ENCODE peak calls at places on chromosomes 13 and 19, in nine cellular contexts. G, Y, C, T, J, B, X, D and R are unnamed samples.

GRCh38 chr19:12984683-12985048 is 10.6 kb upstream of the NFIX start:
- DNase-seq in G (no peak), Y (peak), C (no peak), T (no peak), J (no peak), B (no peak), X (no peak), D (no peak), R (no peak)

GRCh38 chr19:16911046-16911445 is 22.2 kb downstream of the F2RL3 start:
- DNase-seq in G (no peak), Y (no peak), C (no peak), T (no peak), J (no peak), B (no peak), X (no peak), D (no peak), R (no peak)

GRCh38 chr19:52492201-52492960 is 35.1 kb upstream of the ZNF808 start:
- DNase-seq in G (no peak), Y (peak), C (no peak), T (no peak), J (no peak), B (no peak), X (peak), D (no peak), R (no peak)

GRCh38 chr13:35388979-35389378 is 87.5 kb downstream of the MAB21L1 start:
- DNase-seq in G (peak), Y (no peak), C (peak), T (peak), J (peak), B (no peak), X (no peak), D (no peak), R (no peak)

GRCh38 chr13:106176103-106176502 is 359.4 kb downstream of the EFNB2 start:
- DNase-seq in G (peak), Y (no peak), C (peak), T (peak), J (peak), B (no peak), X (no peak), D (no peak), R (no peak)

GRCh38 chr13:40993119-40993518 is 26.0 kb downstream of the ELF1 start:
- DNase-seq in G (no peak), Y (peak), C (peak), T (peak), J (no peak), B (no peak), X (no peak), D (no peak), R (no peak)

GRCh38 chr19:17616961-17617806 is 61.7 kb downstream of the COLGALT1 start:
- DNase-seq in G (peak), Y (peak), C (no peak), T (no peak), J (peak), B (no peak), X (no peak), D (no peak), R (no peak)

GRCh38 chr13:39401091-39401647 is 201.8 kb downstream of the LHFPL6 start:
- DNase-seq in G (no peak), Y (no peak), C (no peak), T (no peak), J (no peak), B (no peak), X (no peak), D (no peak), R (no peak)

GRCh38 chr13:44668707-44669106 is 92.6 kb upstream of the TSC22D1 start:
- DNase-seq in G (peak), Y (no peak), C (peak), T (no peak), J (peak), B (no peak), X (no peak), D (no peak), R (no peak)
- H3K4me3 ChIP-seq in G (no peak), Y (no peak), C (no peak), T (no peak), J (no peak), B (no peak), X (no peak), D (no peak), R (no peak)

DNA sequence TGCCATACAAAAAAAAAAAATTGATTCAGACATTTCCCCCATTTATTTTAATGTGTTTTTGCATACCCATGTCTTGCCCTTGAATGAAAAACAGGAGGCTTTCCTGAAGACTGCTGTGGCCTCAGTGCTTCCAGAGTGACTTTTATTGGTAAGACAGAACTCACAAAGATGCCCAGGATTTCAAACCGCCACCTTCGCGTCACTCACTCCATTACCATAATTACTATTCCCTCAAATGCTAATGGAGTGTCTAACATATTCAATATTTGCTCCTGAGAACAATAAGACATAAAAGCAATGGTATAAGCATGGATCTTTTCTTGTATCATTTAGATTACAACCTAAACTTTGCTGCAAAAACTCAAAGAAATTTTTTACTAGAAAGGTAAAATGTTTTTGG is 282.2 kb upstream of the SOX21 start:
- DNase-seq in G (no peak), Y (no peak), C (no peak), T (no peak), J (no peak), B (no peak), X (no peak), D (no peak), R (no peak)
- H3K4me3 ChIP-seq in G (no peak), Y (no peak), C (no peak), T (no peak), J (no peak), B (no peak), X (no peak), D (no peak), R (no peak)

GRCh38 chr19:48418317-48419064 is 25.0 kb downstream of the GRIN2D start:
- DNase-seq in G (peak), Y (no peak), C (peak), T (peak), J (peak), B (no peak), X (no peak), D (no peak), R (no peak)

GRCh38 chr19:48417436-48417835 is 24.0 kb downstream of the GRIN2D start:
- DNase-seq in G (no peak), Y (no peak), C (no peak), T (no peak), J (no peak), B (no peak), X (no peak), D (no peak), R (no peak)

GRCh38 chr19:48415395-48415794 is 21.9 kb downstream of the GRIN2D start:
- DNase-seq in G (peak), Y (peak), C (peak), T (peak), J (peak), B (peak), X (peak), D (no peak), R (peak)

GRCh38 chr19:48415869-48416268 is 22.4 kb downstream of the GRIN2D start:
- DNase-seq in G (no peak), Y (no peak), C (no peak), T (no peak), J (no peak), B (no peak), X (no peak), D (no peak), R (no peak)

GRCh38 chr19:48413879-48414623 is 20.6 kb downstream of the GRIN2D start:
- DNase-seq in G (no peak), Y (no peak), C (no peak), T (peak), J (peak), B (no peak), X (peak), D (no peak), R (no peak)
- H3K4me3 ChIP-seq in G (no peak), Y (no peak), C (no peak), T (no peak), J (no peak), B (no peak), X (no peak), D (no peak), R (no peak)

DNA sequence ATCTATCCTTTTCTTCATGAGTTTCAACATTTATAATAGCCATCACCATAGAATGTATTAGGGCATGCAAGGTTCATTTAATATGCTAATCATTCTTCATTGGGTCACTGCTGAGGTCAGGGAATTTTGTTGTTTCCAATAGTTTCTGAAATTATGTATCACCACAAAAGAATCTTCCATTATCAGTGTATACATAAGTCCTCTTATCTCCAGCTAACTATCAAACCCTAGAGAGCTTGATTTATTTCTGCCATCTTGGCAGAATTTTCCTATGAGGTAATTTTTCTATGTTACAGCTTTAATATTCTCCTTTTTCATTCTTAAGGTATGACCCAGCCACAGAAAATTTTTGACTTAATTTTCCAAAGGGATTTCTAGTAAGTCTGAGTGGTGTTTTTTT is 415.0 kb upstream of the SLITRK1 start:
- DNase-seq in G (no peak), Y (no peak), C (no peak), T (no peak), J (peak), B (no peak), X (no peak), D (no peak), R (no peak)
- H3K4me3 ChIP-seq in G (no peak), Y (no peak), C (no peak), T (no peak), J (no peak), B (no peak), X (no peak), D (no peak), R (no peak)

GRCh38 chr19:21569497-21569870 is 64.1 kb downstream of the ZNF429 start:
- DNase-seq in G (peak), Y (peak), C (no peak), T (no peak), J (no peak), B (no peak), X (peak), D (no peak), R (no peak)
- H3K4me3 ChIP-seq in G (no peak), Y (peak), C (no peak), T (no peak), J (peak), B (no peak), X (no peak), D (no peak), R (no peak)

DNA sequence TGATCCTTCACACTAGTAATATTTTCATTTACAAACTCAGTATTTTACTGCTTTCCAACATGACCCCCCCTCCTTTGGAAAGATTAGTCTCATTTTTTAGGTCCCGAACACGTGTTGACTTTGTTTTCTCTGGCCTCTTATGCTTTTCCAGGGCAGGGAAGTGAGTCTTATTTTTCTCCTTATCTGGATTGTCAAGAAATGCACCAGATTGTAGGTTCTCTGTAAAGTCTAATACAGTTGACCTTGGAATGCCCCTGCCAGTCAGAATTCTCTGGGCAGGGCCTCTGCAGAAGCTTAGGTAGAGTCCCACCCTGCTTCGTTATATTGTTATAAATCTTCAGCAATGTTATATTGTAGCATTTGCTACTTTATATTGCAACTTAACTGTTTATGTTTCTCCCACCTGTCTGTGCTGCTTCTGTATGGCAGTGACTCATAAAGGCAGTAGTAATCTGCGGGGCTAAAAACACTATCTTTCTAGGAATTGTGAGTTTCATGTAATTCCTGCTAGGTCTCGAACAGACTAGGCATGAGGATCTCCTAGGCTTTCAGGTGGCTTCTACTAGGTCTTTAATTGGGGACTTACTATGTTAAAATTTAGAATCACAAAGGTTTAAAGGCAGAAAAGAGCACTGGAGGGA is 2.0 kb downstream of the TDRD3 start:
- DNase-seq in G (peak), Y (no peak), C (peak), T (no peak), J (peak), B (no peak), X (peak), D (no peak), R (no peak)
- H3K4me3 ChIP-seq in G (no peak), Y (peak), C (no peak), T (peak), J (no peak), B (no peak), X (no peak), D (peak), R (peak)

DNA sequence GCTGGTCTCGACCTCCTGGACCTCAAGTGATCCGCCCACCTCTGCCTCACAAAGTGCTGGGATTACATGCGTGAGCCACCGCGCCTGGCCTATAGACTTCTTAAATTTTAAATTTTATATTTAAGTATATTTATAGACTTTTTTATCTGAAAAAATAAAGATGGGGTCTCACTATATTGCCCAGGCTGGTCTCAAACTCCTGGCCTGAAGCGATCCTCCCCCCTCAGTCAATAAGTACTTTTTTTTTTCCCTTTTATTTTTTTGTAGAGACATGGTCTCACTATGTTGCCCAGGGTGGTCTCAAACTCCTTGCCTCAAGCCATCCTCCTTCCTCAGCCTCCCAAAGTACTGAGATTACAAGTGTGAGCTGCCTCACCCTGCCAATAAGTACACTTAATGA is 1.9 kb downstream of the SERTAD1 start:
- DNase-seq in G (no peak), Y (no peak), C (no peak), T (no peak), J (no peak), B (no peak), X (no peak), D (no peak), R (no peak)
- H3K4me3 ChIP-seq in G (peak), Y (no peak), C (peak), T (peak), J (peak), B (peak), X (no peak), D (peak), R (peak)

GRCh38 chr19:3976495-3977241 is 5.8 kb upstream of the DAPK3 start:
- DNase-seq in G (peak), Y (no peak), C (no peak), T (peak), J (no peak), B (no peak), X (no peak), D (no peak), R (no peak)
- H3K4me3 ChIP-seq in G (no peak), Y (no peak), C (no peak), T (no peak), J (no peak), B (no peak), X (no peak), D (no peak), R (no peak)